ENCODE peak calls at places on chromosomes 11 and 22, in ten cellular contexts. F is left lung; P is neuronal stem cell; T is stimulated activated CD4-positive, alpha-beta T cell treated with anti-CD3 and anti-CD28 coated beads, Interleukin-1b, Interleukin-23, amount 100 ng/mL, for 1 hour; X is IMR-90; J is EL; W is NCI-H1092; C is NCI-H1417; Y is cardiac muscle cell; Z is mucosa of gallbladder. M is an unnamed sample.

GRCh38 chr11:45537617-45538016 is 127.8 kb downstream of the CHST1 start:
- DNase-seq in W (no peak), X (peak), F (no peak), Y (peak), J (no peak), C (no peak), Z (no peak), P (no peak), T (no peak), M (peak)

GRCh38 chr22:46038174-46038487 is 61.2 kb upstream of the WNT7B start:
- DNase-seq in Z (no peak), C (no peak), T (no peak), W (no peak), J (no peak), F (no peak), X (no peak), Y (no peak), P (no peak), M (no peak)

GRCh38 chr22:50059185-50059880 is 1.2 kb upstream of the TTLL8 start:
- DNase-seq in Y (peak), X (peak), J (peak), Z (no peak), T (no peak), P (peak), W (no peak), F (no peak), C (no peak), M (peak)

GRCh38 chr11:134503104-134503503 is 91.1 kb upstream of the B3GAT1 start:
- DNase-seq in C (no peak), P (no peak), X (no peak), Y (no peak), W (no peak), T (no peak), J (no peak), Z (no peak), F (no peak), M (no peak)

GRCh38 chr11:14148653-14149273 is 186.2 kb downstream of the SPON1 start:
- DNase-seq in Y (peak), F (no peak), P (no peak), J (peak), C (peak), Z (no peak), W (no peak), X (peak), T (no peak), M (peak)

GRCh38 chr11:68303982-68304780 is 8.2 kb upstream of the LRP5 start:
- DNase-seq in X (no peak), J (no peak), Y (no peak), W (no peak), T (no peak), C (no peak), Z (no peak), P (no peak), F (no peak), M (no peak)

GRCh38 chr22:46293591-46294260 is 2.9 kb upstream of the GTSE1 start:
- DNase-seq in F (peak), C (no peak), T (no peak), P (no peak), W (no peak), Z (peak), J (peak), X (peak), Y (no peak), M (peak)

GRCh38 chr11:104858882-104859735 is 39.2 kb downstream of the CASP12 start:
- DNase-seq in X (no peak), Y (no peak), C (no peak), W (no peak), Z (no peak), F (no peak), J (no peak), P (no peak), T (no peak), M (no peak)

GRCh38 chr11:854601-855342 is 12.1 kb downstream of the TSPAN4 start:
- DNase-seq in J (no peak), T (no peak), C (no peak), X (no peak), P (no peak), Y (no peak), Z (no peak), F (no peak), W (no peak), M (no peak)

GRCh38 chr22:37309221-37310074 is 27.1 kb downstream of the CYTH4 start:
- DNase-seq in F (no peak), W (no peak), T (no peak), Z (no peak), X (no peak), P (no peak), J (peak), Y (no peak), C (no peak), M (no peak)

GRCh38 chr22:36733271-36733670 is 29.7 kb upstream of the CACNG2 start:
- DNase-seq in X (no peak), T (no peak), W (no peak), J (no peak), Y (no peak), C (no peak), F (no peak), P (no peak), Z (no peak), M (no peak)

GRCh38 chr11:110786226-110786902 is 74.1 kb upstream of the ARHGAP20 start:
- DNase-seq in W (no peak), T (no peak), Z (no peak), Y (no peak), X (no peak), P (no peak), J (no peak), F (no peak), C (no peak), M (no peak)

GRCh38 chr22:30873661-30874060 is 94.9 kb downstream of the MORC2 start:
- DNase-seq in Z (no peak), Y (no peak), C (no peak), W (no peak), T (no peak), P (no peak), F (no peak), J (no peak), X (no peak), M (no peak)

GRCh38 chr11:120964857-120965256 is 59.0 kb upstream of the TBCEL start:
- DNase-seq in C (no peak), J (peak), Z (no peak), Y (peak), X (peak), P (no peak), F (no peak), W (no peak), T (no peak), M (no peak)

GRCh38 chr11:1006762-1007161 is 29.8 kb downstream of the MUC6 start:
- DNase-seq in T (no peak), C (peak), F (no peak), X (no peak), P (no peak), Y (no peak), W (no peak), J (no peak), Z (no peak), M (no peak)

GRCh38 chr22:21707677-21708076 is 27.9 kb downstream of the YPEL1 start:
- DNase-seq in X (peak), Y (peak), W (peak), J (no peak), Z (no peak), P (no peak), F (no peak), C (peak), T (no peak), M (no peak)

GRCh38 chr11:100557830-100558611 is 129.1 kb upstream of the ARHGAP42 start:
- DNase-seq in F (no peak), X (peak), Z (no peak), W (no peak), Y (peak), P (no peak), J (peak), T (no peak), C (no peak), M (peak)

GRCh38 chr22:25766418-25766817 is 24.4 kb downstream of the MYO18B start:
- DNase-seq in T (no peak), W (no peak), C (no peak), F (no peak), P (no peak), Z (no peak), J (no peak), Y (no peak), X (no peak), M (no peak)

GRCh38 chr22:45246060-45246985 is 5.6 kb upstream of the KIAA0930 start:
- DNase-seq in C (no peak), T (no peak), Y (peak), X (peak), F (no peak), Z (peak), P (no peak), W (no peak), J (peak), M (peak)

GRCh38 chr22:21660904-21661303 is 4.9 kb upstream of the PPIL2 start:
- DNase-seq in Z (no peak), T (no peak), W (no peak), J (no peak), F (no peak), X (no peak), C (no peak), P (no peak), Y (no peak), M (no peak)

GRCh38 chr22:41263704-41264103 is 22.3 kb downstream of the RANGAP1 start:
- DNase-seq in C (no peak), Z (no peak), T (no peak), Y (no peak), F (no peak), J (no peak), P (no peak), W (no peak), X (peak), M (no peak)

GRCh38 chr22:24271406-24271760 is 752 bp downstream of the SPECC1L start:
- DNase-seq in J (no peak), Y (peak), P (no peak), Z (no peak), X (peak), T (no peak), W (no peak), F (no peak), C (no peak), M (no peak)

GRCh38 chr22:22709719-22710445 is 65.5 kb downstream of the GGTLC2 start:
- DNase-seq in Z (no peak), J (no peak), F (no peak), C (no peak), P (no peak), T (no peak), W (no peak), Y (no peak), X (no peak), M (no peak)

GRCh38 chr11:76628408-76628947 is 42.1 kb downstream of the LRRC32 start:
- DNase-seq in F (no peak), W (no peak), Y (no peak), X (no peak), J (no peak), Z (no peak), C (no peak), P (no peak), T (no peak), M (no peak)

M was measured in AG08395.